ENCODE peak calls at places on chromosome 3, in six cellular contexts. F is fibroblast of lung, A is stomach, G is retinal pigment epithelial cell, S is GM12865, N is astrocyte. O is an unnamed sample.

GRCh38 chr3:53259427-53260259 is 3.8 kb upstream of the TKT start:
- DNase-seq in G (no peak), F (peak; percentile 42), A (no peak), S (no peak), N (no peak), O (no peak)

GRCh38 chr3:16378920-16379319 is 113.9 kb downstream of the OXNAD1 start:
- DNase-seq in A (no peak), G (no peak), N (peak; percentile 63), F (peak; percentile 29), S (peak; percentile 84), O (no peak)

GRCh38 chr3:59480486-59480995 is 430.7 kb upstream of the CFAP20DC start:
- DNase-seq in F (peak; percentile 57), G (no peak), S (peak; percentile 91), A (no peak), N (peak; percentile 66), O (peak; percentile 10)

GRCh38 chr3:183148056-183148455 is 14.5 kb downstream of the LAMP3 start:
- DNase-seq in S (no peak), N (peak; percentile 80), G (peak; percentile 31), F (peak; percentile 86), A (no peak), O (peak; percentile 30)

GRCh38 chr3:161050929-161051328 is 54.2 kb downstream of the B3GALNT1 start:
- DNase-seq in G (no peak), N (no peak), F (no peak), A (no peak), S (no peak), O (no peak)

GRCh38 chr3:104519968-104520655 is 846.6 kb upstream of the ALCAM start:
- DNase-seq in S (peak; percentile 86), F (no peak), N (peak; percentile 8), A (no peak), G (no peak), O (no peak)

GRCh38 chr3:34258271-34259015 is 460.0 kb downstream of the PDCD6IP start:
- DNase-seq in S (no peak), F (no peak), A (no peak), N (no peak), G (no peak), O (no peak)

GRCh38 chr3:143608966-143609365 is 239.3 kb downstream of the SLC9A9 start:
- DNase-seq in S (no peak), G (no peak), N (no peak), A (no peak), F (peak; percentile 90), O (no peak)

GRCh38 chr3:48436855-48437254 is 3.1 kb downstream of the CCDC51 start:
- DNase-seq in N (no peak), G (no peak), A (no peak), F (no peak), S (no peak), O (no peak)

GRCh38 chr3:67357610-67358458 is 296.6 kb downstream of the SUCLG2 start:
- DNase-seq in N (peak; percentile 12), F (peak; percentile 22), S (peak; percentile 26), A (no peak), G (no peak), O (no peak)

GRCh38 chr3:8324727-8325126 is 176.9 kb upstream of the LMCD1 start:
- DNase-seq in N (peak; percentile 30), S (peak; percentile 46), G (no peak), F (peak; percentile 39), A (peak; percentile 48), O (no peak)

GRCh38 chr3:167885277-167885676 is 149.8 kb downstream of the SERPINI1 start:
- DNase-seq in A (no peak), G (no peak), N (no peak), F (no peak), S (no peak), O (no peak)

GRCh38 chr3:54905230-54905888 is 22.5 kb downstream of the LRTM1 start:
- DNase-seq in A (no peak), N (peak; percentile 76), S (no peak), F (no peak), G (peak; percentile 46), O (no peak)

GRCh38 chr3:161274691-161275298 is 53.7 kb downstream of the NMD3 start:
- DNase-seq in A (no peak), F (peak; percentile 66), S (peak; percentile 69), N (no peak), G (no peak), O (no peak)

GRCh38 chr3:124999317-124999716 is 56.5 kb downstream of the HEG1 start:
- DNase-seq in A (peak; percentile 46), N (no peak), G (no peak), F (no peak), S (no peak), O (no peak)

GRCh38 chr3:51434746-51435323 is 43.8 kb downstream of the RBM15B start:
- DNase-seq in G (peak; percentile 25), A (peak; percentile 42), N (peak; percentile 16), S (peak; percentile 63), F (peak; percentile 53), O (no peak)
- TF ChIP-seq CTCF in G (peak; percentile 88), A (peak; percentile 28), N (peak; percentile 59), S (peak; percentile 79), F (peak; percentile 45), O (peak; percentile 60)

GRCh38 chr3:46706771-46707582 is 5.8 kb downstream of the TMIE start:
- DNase-seq in S (no peak), F (no peak), N (no peak), G (no peak), A (no peak), O (no peak)

GRCh38 chr3:46707601-46708011 is 6.4 kb downstream of the TMIE start:
- DNase-seq in N (no peak), S (no peak), A (no peak), G (no peak), F (no peak), O (no peak)

GRCh38 chr3:46705022-46705530 is 3.9 kb downstream of the TMIE start:
- DNase-seq in S (peak; percentile 74), G (no peak), F (peak; percentile 67), N (peak; percentile 22), A (peak; percentile 80), O (peak; percentile 18)

GRCh38 chr3:46708401-46709146 is 7.4 kb downstream of the TMIE start:
- DNase-seq in F (no peak), A (no peak), S (no peak), N (no peak), G (no peak), O (no peak)

DNA sequence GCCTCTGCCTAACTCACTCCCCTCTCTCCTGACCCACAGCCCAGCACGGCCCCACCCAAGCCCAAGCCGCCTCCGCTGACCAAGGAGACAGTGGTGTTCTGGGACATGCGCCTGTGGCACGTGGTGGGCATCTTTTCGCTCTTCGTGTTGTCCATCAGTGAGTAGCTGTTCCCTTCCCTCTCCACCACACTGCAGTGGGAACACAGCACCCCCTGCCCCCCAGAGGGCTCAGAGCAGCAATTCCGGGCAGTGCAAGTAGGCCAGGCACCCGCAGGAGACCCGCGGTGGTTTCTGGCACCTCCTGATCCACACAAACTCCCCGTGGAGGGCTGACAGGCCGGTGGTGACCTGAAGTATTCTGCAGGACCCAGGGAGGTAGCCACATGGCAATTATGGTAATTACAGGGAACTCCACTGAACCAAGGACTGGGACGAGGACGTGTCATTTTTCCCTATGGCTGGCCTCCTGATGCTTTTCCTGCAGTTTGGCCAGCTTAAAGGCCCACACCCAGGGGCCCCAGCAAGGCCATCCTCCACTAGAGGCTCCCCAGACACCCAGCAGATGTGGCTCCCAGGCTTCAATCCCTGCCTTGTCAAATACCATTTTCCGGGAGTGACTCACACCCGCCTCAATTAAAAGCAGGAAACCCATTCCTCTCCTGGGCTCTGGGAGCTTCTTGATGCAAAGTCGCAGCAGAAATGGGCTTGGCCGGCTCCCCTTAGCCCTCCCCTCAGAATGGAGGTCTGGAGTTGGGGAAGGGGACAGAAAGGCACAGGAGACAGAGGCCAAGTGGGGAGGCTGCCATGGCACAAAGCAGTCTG is 4.8 kb downstream of the TMIE start:
- DNase-seq in G (no peak), S (no peak), N (peak; percentile 40), A (no peak), F (peak; percentile 57), O (peak; percentile 18)
- TF ChIP-seq CTCF in G (no peak), S (no peak), N (peak; percentile 7), A (no peak), F (no peak), O (no peak)

DNA sequence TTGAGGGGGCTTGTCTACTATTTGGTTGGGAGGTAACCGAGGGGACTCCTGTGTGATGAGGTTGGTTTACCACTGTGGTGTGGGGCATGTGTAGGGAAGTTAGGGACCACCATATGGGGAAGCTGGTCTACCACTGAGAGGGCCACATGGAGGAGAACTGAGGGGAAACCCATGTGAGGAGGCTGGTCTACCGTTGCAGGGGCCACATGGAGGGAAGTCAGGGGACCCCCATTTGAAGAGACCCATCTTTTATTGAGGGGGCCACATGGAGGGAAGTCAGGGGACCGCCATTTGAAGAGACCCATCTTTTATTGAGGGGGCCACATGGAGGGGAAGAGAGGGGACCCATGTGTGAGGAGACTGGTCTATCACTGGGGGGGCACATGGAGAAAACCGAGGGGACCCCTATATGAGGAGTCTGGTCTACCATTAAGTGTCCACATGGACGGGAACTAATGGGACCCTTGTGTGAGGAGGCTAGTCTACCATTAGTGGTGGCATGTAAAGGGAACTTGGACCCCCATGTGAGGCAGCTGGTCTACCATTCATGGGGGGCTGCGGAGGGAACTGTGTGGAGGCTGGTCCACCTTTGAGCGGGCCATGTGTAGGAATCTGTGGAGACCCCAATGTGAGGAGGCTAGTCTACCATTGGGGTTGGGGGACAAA is 165.5 kb downstream of the FBLN2 start:
- DNase-seq in F (no peak), S (no peak), A (peak; percentile 4), G (no peak), N (no peak), O (no peak)
- TF ChIP-seq CTCF in F (no peak), S (no peak), A (no peak), G (no peak), N (no peak), O (no peak)

DNA sequence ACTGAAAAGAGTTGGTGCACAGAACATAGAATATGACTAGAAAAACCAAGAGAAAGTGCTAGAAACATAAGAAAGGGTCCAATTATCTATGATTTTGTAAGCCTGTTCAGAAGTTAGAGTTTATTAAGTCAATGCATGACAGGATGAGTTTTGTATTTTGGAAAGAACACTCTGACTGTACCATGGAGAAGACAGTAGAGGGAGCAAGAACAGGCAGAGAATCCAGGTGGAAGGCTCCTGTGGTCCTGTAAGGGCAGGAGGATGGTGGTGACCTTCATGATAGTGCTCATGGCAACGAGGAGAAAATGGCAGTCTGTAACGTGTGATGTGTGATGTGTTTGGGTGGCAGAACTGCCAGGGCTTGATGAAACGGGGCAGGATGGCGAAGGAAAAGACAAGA is 249.1 kb downstream of the CTNNB1 start:
- DNase-seq in N (no peak), F (no peak), G (no peak), A (no peak), S (no peak), O (no peak)
- TF ChIP-seq CTCF in N (no peak), F (no peak), G (no peak), A (no peak), S (no peak), O (no peak)

GRCh38 chr3:185070491-185071335 is 82.1 kb downstream of the C3orf70 start:
- DNase-seq in N (no peak), F (peak; percentile 9), S (peak; percentile 12), A (no peak), G (no peak), O (no peak)
- TF ChIP-seq CTCF in N (no peak), F (peak; percentile 21), S (no peak), A (no peak), G (peak; percentile 51), O (peak; percentile 15)